ENCODE peak calls at places on chromosomes 1 and 21, in five cellular contexts. S is T-helper 9 cell; U is right cardiac atrium; E is astrocyte of the cerebellum; I is activated T-cell treated with anti-CD3 and anti-CD28 coated beads, Interleukin-2, amount 50 U/mL, for 72 hours. X is an unnamed sample.
A peak's percentile ranks its signal among the peaks of the same experiment; 100 is the strongest.

GRCh38 chr1:176638713-176639112 is 175.7 kb downstream of the PAPPA2 start:
- DNase-seq in S (no peak), U (no peak), E (no peak), I (no peak), X (no peak)

GRCh38 chr1:187408217-187409004 is 579.7 kb downstream of the PLA2G4A start:
- DNase-seq in S (no peak), U (no peak), E (peak; percentile 46), I (no peak), X (no peak)

GRCh38 chr1:99004270-99005141 is at the start of gene PLPPR5:
- DNase-seq in S (peak; percentile 6), U (peak; percentile 40), E (no peak), I (peak; percentile 49), X (peak; percentile 33)

GRCh38 chr1:177124578-177125278 is 39.8 kb downstream of the ASTN1 start:
- DNase-seq in S (no peak), U (no peak), E (no peak), I (no peak), X (no peak)

GRCh38 chr1:56788588-56788987 is 30.6 kb downstream of the FYB2 start:
- DNase-seq in S (no peak), U (peak; percentile 72), E (no peak), I (no peak), X (peak; percentile 46)

GRCh38 chr1:13224480-13225060 is 1.4 kb downstream of the PRAMEF18 start:
- DNase-seq in S (no peak), U (no peak), E (no peak), I (no peak), X (no peak)

GRCh38 chr1:98176414-98176813 is 255.6 kb upstream of the DPYD start:
- DNase-seq in S (no peak), U (no peak), E (no peak), I (no peak), X (no peak)

GRCh38 chr21:15289896-15290841 is 225.4 kb upstream of the NRIP1 start:
- DNase-seq in S (no peak), U (peak; percentile 61), E (no peak), I (no peak), X (peak; percentile 55)

GRCh38 chr21:30718239-30718909 is at the start of gene KRTAP21-3:
- DNase-seq in S (no peak), U (no peak), E (peak; percentile 69), I (peak; percentile 45), X (no peak)

GRCh38 chr1:35507947-35508346 is 49.3 kb downstream of the KIAA0319L start:
- DNase-seq in S (no peak), U (no peak), E (no peak), I (no peak), X (no peak)

GRCh38 chr1:3577300-3577699 is 34.0 kb downstream of the MEGF6 start:
- DNase-seq in S (no peak), U (no peak), E (peak; percentile 90), I (no peak), X (no peak)

X was measured in testis.